ENCODE peak calls at places on chromosome 17, in six cellular contexts. L is transverse colon, R is A549, E is H1, K is ovary, T is esophagus muscularis mucosa. J is an unnamed sample.

GRCh38 chr17:72353502-72353901 is 232.7 kb downstream of the SOX9 start:
- DNase-seq in L (no peak), R (no peak), E (no peak), K (no peak), T (no peak), J (no peak)

GRCh38 chr17:9924735-9925191 is 19.7 kb upstream of the RCVRN start:
- DNase-seq in L (no peak), R (peak), E (no peak), K (peak), T (no peak), J (no peak)

GRCh38 chr17:60293580-60294335 is 98.2 kb downstream of the USP32 start:
- DNase-seq in L (no peak), R (no peak), E (no peak), K (no peak), T (no peak), J (no peak)

GRCh38 chr17:11855306-11855705 is 142.0 kb downstream of the ZNF18 start:
- DNase-seq in L (no peak), R (no peak), E (no peak), K (no peak), T (no peak), J (no peak)

GRCh38 chr17:29590261-29590978 is 972 bp upstream of the GIT1 start:
- DNase-seq in L (peak), R (peak), E (peak), K (peak), T (no peak), J (peak)

GRCh38 chr17:81713556-81714411 is 1.7 kb downstream of the SLC25A10 start:
- DNase-seq in L (peak), R (no peak), E (no peak), K (peak), T (no peak), J (peak)

GRCh38 chr17:36498560-36499300 is 12.2 kb downstream of the ZNHIT3 start:
- DNase-seq in L (no peak), R (no peak), E (no peak), K (no peak), T (no peak), J (peak)

GRCh38 chr17:73387746-73388577 is 76.2 kb upstream of the CDC42EP4 start:
- DNase-seq in L (no peak), R (no peak), E (no peak), K (no peak), T (no peak), J (no peak)

GRCh38 chr17:68532826-68533225 is 20.6 kb downstream of the PRKAR1A start:
- DNase-seq in L (no peak), R (no peak), E (no peak), K (no peak), T (no peak), J (no peak)

DNA sequence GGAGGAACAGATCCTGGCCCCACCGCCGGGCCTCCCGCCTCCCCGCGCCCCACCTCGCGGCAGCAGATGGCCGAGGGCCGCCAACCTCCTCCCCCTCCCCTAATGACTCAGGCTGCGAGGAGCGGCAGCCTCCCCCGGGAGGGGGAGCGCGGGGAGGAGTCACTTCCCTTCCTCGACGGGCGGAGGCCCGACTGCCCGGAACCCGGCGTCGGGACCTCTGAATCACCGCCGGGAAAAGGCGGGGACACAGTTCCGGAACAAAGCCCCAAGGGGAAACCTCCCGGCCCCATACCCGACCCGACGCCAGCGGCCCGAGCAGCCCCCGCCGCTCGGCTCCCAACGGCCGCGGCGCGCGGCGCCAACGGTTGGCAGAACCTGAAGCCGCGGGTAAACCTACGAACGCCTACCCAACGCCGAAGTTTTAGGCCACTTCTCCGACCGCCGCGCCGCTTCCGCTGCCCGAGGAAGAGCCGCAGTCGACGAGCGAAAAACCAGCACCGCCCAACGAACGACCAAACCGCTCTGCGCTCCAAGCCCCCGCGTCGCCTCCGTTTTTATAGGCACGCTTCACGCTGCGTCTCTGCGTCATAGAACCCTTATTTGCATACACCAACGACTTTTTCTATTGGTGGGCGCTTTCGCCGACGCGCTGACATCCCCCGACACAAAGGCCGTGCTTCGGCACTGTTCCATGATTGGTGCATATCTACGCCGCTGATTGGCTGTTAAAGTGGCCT is 5.2 kb upstream of the UNK start:
- DNase-seq in L (peak), R (peak), E (peak), K (peak), T (peak), J (peak)
- TF ChIP-seq EP300 in L (peak), R (no peak), E (no peak), K (peak), T (peak), J (peak)

GRCh38 chr17:65785109-65785508 is 223.7 kb upstream of the AXIN2 start:
- DNase-seq in L (no peak), R (peak), E (no peak), K (no peak), T (no peak), J (no peak)
- TF ChIP-seq EP300 in L (no peak), R (peak), E (no peak), K (no peak), T (no peak), J (no peak)

GRCh38 chr17:45121055-45121454 is 11.3 kb downstream of the PLCD3 start:
- DNase-seq in L (no peak), R (no peak), E (no peak), K (no peak), T (no peak), J (no peak)

GRCh38 chr17:45125509-45125908 is 6.8 kb downstream of the PLCD3 start:
- DNase-seq in L (no peak), R (no peak), E (no peak), K (no peak), T (no peak), J (no peak)

GRCh38 chr17:45123076-45123770 is 9.1 kb downstream of the PLCD3 start:
- DNase-seq in L (no peak), R (no peak), E (no peak), K (no peak), T (no peak), J (no peak)

GRCh38 chr17:45127209-45127582 is 5.1 kb downstream of the PLCD3 start:
- DNase-seq in L (peak), R (peak), E (no peak), K (no peak), T (no peak), J (peak)

DNA sequence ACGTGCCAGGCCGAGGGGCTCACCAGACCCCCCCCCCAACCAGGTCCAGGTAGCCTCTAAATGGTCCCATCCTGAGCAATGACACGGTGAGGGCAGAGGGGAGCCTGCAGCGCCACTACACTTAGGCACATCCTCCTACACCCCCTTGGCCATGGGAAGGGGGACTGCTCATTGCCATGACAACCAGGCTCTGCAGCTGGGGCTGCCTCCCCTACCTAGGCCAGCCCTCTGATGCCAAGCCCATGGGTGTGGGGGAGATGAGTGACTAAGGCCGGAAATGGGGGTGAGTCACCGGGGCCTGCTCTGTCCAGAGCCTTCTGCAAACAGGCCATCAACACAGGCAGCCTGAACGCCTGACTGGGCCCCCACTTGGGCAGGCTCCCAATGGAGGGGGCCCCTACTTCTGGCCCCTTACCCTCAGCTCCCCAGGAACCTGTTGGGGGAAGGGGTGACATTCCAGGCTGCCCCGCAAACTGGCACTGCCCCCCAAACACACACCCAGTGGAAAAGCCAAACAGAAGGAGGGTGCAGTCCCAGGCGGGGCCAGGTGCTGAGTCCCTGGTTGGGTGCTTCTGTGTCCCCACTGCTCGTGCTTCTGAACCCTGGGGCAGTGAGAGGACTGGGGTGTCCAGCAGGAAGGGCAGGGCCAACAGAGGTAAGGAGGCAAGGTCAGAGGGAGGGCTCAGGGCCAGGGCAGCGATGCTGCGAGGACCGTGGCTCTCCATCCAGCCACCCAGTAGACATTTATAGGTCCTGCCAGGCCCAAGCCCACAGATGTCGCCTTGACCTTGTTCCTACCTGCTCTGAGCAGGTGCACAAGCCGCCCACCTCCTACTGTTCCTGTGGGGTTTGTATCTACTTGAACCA is 8.2 kb downstream of the PLCD3 start:
- DNase-seq in L (peak), R (peak), E (no peak), K (peak), T (no peak), J (peak)
- TF ChIP-seq EP300 in L (no peak), R (no peak), E (no peak), K (no peak), T (no peak), J (no peak)

DNA sequence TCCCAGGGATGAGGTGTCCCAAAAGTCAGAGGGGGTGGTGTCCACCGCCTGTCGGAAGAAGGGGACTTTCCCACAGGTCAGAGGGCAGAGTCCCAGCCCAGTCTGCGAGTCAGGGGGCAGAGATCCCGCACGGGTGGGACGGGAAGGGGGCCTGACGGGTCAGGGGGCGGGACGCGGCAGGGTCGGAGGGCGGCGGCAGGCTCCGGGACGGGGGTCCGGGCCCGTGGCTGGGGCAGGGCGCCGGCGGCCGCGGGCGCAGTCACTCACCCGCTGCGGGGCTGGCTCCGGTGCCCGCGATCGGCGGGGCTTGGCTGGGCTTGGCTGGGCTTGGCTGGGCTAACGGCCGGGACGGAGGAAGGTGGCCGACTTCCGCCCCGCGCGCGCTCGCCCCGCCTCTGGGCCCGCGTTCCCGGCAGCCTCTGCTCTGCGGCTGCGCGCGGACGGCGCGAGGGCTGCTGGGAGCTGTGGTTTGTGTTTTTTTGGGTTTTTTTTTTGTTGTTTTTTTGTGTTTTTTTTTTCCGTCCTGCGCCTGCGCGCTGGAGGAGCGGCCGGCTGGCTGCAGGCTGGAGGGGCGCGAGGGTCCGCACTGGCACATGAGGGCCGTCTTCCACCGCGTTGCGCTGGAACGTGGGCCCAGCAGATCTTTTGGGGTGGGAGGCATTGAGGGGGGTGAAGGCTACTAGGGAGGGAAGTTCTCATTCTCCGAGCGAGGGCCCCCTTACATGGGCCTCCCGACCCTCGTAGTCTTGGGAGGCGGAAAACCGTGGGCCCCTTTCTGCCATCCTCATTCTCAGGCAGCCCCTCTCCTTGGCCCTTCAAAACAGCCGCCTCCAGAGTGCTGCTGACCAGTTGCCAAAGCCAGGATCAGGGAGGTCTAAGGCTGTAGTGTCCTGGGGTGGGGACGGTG is at the start of gene CANT1:
- DNase-seq in L (peak), R (peak), E (peak), K (peak), T (no peak), J (peak)
- TF ChIP-seq EP300 in L (no peak), R (no peak), E (no peak), K (no peak), T (no peak), J (no peak)

GRCh38 chr17:75525806-75526554 is 483 bp downstream of the LLGL2 start:
- DNase-seq in L (peak), R (no peak), E (peak), K (peak), T (no peak), J (no peak)
- TF ChIP-seq EP300 in L (no peak), R (no peak), E (no peak), K (no peak), T (no peak), J (no peak)

GRCh38 chr17:6286239-6286638 is 148.7 kb downstream of the AIPL1 start:
- DNase-seq in L (no peak), R (peak), E (peak), K (no peak), T (no peak), J (no peak)

GRCh38 chr17:6290488-6291196 is 144.3 kb downstream of the AIPL1 start:
- DNase-seq in L (no peak), R (no peak), E (no peak), K (no peak), T (no peak), J (no peak)
- TF ChIP-seq EP300 in L (no peak), R (no peak), E (no peak), K (no peak), T (no peak), J (no peak)

GRCh38 chr17:35080536-35080935 is 17.0 kb upstream of the RFFL start:
- DNase-seq in L (no peak), R (no peak), E (no peak), K (no peak), T (no peak), J (no peak)

GRCh38 chr17:35081638-35082037 is 18.1 kb upstream of the RFFL start:
- DNase-seq in L (no peak), R (no peak), E (no peak), K (no peak), T (no peak), J (no peak)

GRCh38 chr17:35082073-35082657 is 18.7 kb upstream of the RFFL start:
- DNase-seq in L (no peak), R (no peak), E (no peak), K (no peak), T (no peak), J (no peak)

GRCh38 chr17:35084987-35085386 is 21.5 kb upstream of the RFFL start:
- DNase-seq in L (peak), R (peak), E (no peak), K (no peak), T (no peak), J (no peak)

DNA sequence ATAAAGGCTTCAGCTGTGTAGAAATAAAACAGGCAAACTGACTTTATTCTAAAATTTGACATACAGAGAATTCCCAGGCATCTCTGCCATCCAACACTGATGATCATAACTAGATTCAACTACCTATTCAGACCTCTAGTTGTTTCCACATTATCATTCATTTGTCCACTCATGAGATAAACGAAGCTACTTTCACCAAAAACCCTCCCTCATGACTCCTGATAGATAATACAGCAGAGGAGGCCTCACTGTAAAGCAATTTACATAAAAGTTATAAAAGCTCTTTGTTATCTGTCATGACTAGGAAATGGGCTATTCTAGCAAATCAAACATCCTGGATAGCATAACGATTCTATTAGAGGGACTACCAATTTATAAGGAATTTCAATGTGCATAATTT is 19.6 kb upstream of the RFFL start:
- DNase-seq in L (no peak), R (no peak), E (no peak), K (no peak), T (no peak), J (no peak)
- TF ChIP-seq EP300 in L (no peak), R (no peak), E (no peak), K (no peak), T (no peak), J (no peak)

J was measured in sigmoid colon.